ENCODE peak calls at places on chromosome 22, in ten cellular contexts. One of them, this sample, is unnamed.

GRCh38 chr22:19743081-19743480 is 17.5 kb upstream of the TBX1 start:
- DNase-seq in progenitor cell of endocrine pancreas: no peak
- DNase-seq in Peyer's patch: no peak
- DNase-seq in heart left ventricle: no peak
- DNase-seq in nephron progenitor cell: no peak
- DNase-seq in mucosa of descending colon: no peak
- DNase-seq in foreskin keratinocyte: no peak
- DNase-seq in mammary epithelial cell: no peak
- DNase-seq in left ventricle myocardium inferior: no peak
- DNase-seq in H9: no peak
- DNase-seq in this sample: no peak

GRCh38 chr22:37213218-37213855 is 1.1 kb upstream of the SSTR3 start:
- DNase-seq in progenitor cell of endocrine pancreas: no peak
- DNase-seq in Peyer's patch: peak
- DNase-seq in heart left ventricle: no peak
- DNase-seq in nephron progenitor cell: no peak
- DNase-seq in mucosa of descending colon: no peak
- DNase-seq in foreskin keratinocyte: no peak
- DNase-seq in mammary epithelial cell: no peak
- DNase-seq in left ventricle myocardium inferior: no peak
- DNase-seq in H9: no peak
- DNase-seq in this sample: no peak

GRCh38 chr22:23801886-23802377 is 15.2 kb downstream of the SMARCB1 start:
- DNase-seq in progenitor cell of endocrine pancreas: no peak
- DNase-seq in Peyer's patch: peak
- DNase-seq in heart left ventricle: no peak
- DNase-seq in nephron progenitor cell: no peak
- DNase-seq in mucosa of descending colon: peak
- DNase-seq in foreskin keratinocyte: no peak
- DNase-seq in mammary epithelial cell: no peak
- DNase-seq in left ventricle myocardium inferior: no peak
- DNase-seq in H9: no peak
- DNase-seq in this sample: no peak

GRCh38 chr22:44727148-44727547 is 25.1 kb downstream of the PRR5 start:
- DNase-seq in progenitor cell of endocrine pancreas: no peak
- DNase-seq in Peyer's patch: no peak
- DNase-seq in heart left ventricle: no peak
- DNase-seq in nephron progenitor cell: no peak
- DNase-seq in mucosa of descending colon: no peak
- DNase-seq in foreskin keratinocyte: no peak
- DNase-seq in mammary epithelial cell: no peak
- DNase-seq in left ventricle myocardium inferior: no peak
- DNase-seq in H9: no peak
- DNase-seq in this sample: no peak

GRCh38 chr22:50326225-50326958 is 420 bp downstream of the DENND6B start:
- DNase-seq in progenitor cell of endocrine pancreas: no peak
- DNase-seq in Peyer's patch: no peak
- DNase-seq in heart left ventricle: no peak
- DNase-seq in nephron progenitor cell: no peak
- DNase-seq in mucosa of descending colon: peak
- DNase-seq in foreskin keratinocyte: no peak
- DNase-seq in mammary epithelial cell: no peak
- DNase-seq in left ventricle myocardium inferior: no peak
- DNase-seq in H9: no peak
- DNase-seq in this sample: no peak

GRCh38 chr22:36349726-36350125 is 38.0 kb downstream of the MYH9 start:
- DNase-seq in progenitor cell of endocrine pancreas: no peak
- DNase-seq in Peyer's patch: no peak
- DNase-seq in heart left ventricle: no peak
- DNase-seq in nephron progenitor cell: no peak
- DNase-seq in mucosa of descending colon: no peak
- DNase-seq in foreskin keratinocyte: no peak
- DNase-seq in mammary epithelial cell: no peak
- DNase-seq in left ventricle myocardium inferior: no peak
- DNase-seq in H9: no peak
- DNase-seq in this sample: no peak

GRCh38 chr22:34427436-34427835 is 507.2 kb upstream of the LARGE1 start:
- DNase-seq in progenitor cell of endocrine pancreas: no peak
- DNase-seq in Peyer's patch: no peak
- DNase-seq in heart left ventricle: no peak
- DNase-seq in nephron progenitor cell: no peak
- DNase-seq in mucosa of descending colon: no peak
- DNase-seq in foreskin keratinocyte: peak
- DNase-seq in mammary epithelial cell: peak
- DNase-seq in left ventricle myocardium inferior: no peak
- DNase-seq in H9: no peak
- DNase-seq in this sample: no peak

GRCh38 chr22:44486538-44486937 is 11.5 kb downstream of the RTL6 start:
- DNase-seq in progenitor cell of endocrine pancreas: no peak
- DNase-seq in Peyer's patch: no peak
- DNase-seq in heart left ventricle: no peak
- DNase-seq in nephron progenitor cell: no peak
- DNase-seq in mucosa of descending colon: no peak
- DNase-seq in foreskin keratinocyte: no peak
- DNase-seq in mammary epithelial cell: no peak
- DNase-seq in left ventricle myocardium inferior: no peak
- DNase-seq in H9: no peak
- DNase-seq in this sample: no peak

GRCh38 chr22:42895087-42895486 is 38.0 kb upstream of the ARFGAP3 start:
- DNase-seq in progenitor cell of endocrine pancreas: no peak
- DNase-seq in Peyer's patch: no peak
- DNase-seq in heart left ventricle: no peak
- DNase-seq in nephron progenitor cell: no peak
- DNase-seq in mucosa of descending colon: no peak
- DNase-seq in foreskin keratinocyte: no peak
- DNase-seq in mammary epithelial cell: no peak
- DNase-seq in left ventricle myocardium inferior: no peak
- DNase-seq in H9: no peak
- DNase-seq in this sample: no peak

GRCh38 chr22:18078329-18079041 is 695 bp downstream of the PEX26 start:
- DNase-seq in progenitor cell of endocrine pancreas: peak
- DNase-seq in Peyer's patch: peak
- DNase-seq in heart left ventricle: no peak
- DNase-seq in nephron progenitor cell: peak
- DNase-seq in mucosa of descending colon: peak
- DNase-seq in foreskin keratinocyte: no peak
- DNase-seq in mammary epithelial cell: peak
- DNase-seq in left ventricle myocardium inferior: no peak
- DNase-seq in H9: peak
- DNase-seq in this sample: no peak

GRCh38 chr22:23110922-23111527 is 30.8 kb downstream of the RSPH14 start:
- DNase-seq in progenitor cell of endocrine pancreas: no peak
- DNase-seq in Peyer's patch: no peak
- DNase-seq in heart left ventricle: no peak
- DNase-seq in nephron progenitor cell: no peak
- DNase-seq in mucosa of descending colon: no peak
- DNase-seq in foreskin keratinocyte: no peak
- DNase-seq in mammary epithelial cell: no peak
- DNase-seq in left ventricle myocardium inferior: no peak
- DNase-seq in H9: no peak
- DNase-seq in this sample: no peak

GRCh38 chr22:39396797-39397195 is 2.8 kb upstream of the TAB1 start:
- DNase-seq in progenitor cell of endocrine pancreas: no peak
- DNase-seq in Peyer's patch: no peak
- DNase-seq in heart left ventricle: peak
- DNase-seq in nephron progenitor cell: no peak
- DNase-seq in mucosa of descending colon: peak
- DNase-seq in foreskin keratinocyte: no peak
- DNase-seq in mammary epithelial cell: no peak
- DNase-seq in left ventricle myocardium inferior: no peak
- DNase-seq in H9: no peak
- DNase-seq in this sample: no peak
- TF ChIP-seq CTCF in progenitor cell of endocrine pancreas: no peak
- TF ChIP-seq CTCF in Peyer's patch: no peak
- TF ChIP-seq CTCF in heart left ventricle: no peak
- TF ChIP-seq CTCF in nephron progenitor cell: no peak
- TF ChIP-seq CTCF in mucosa of descending colon: no peak
- TF ChIP-seq CTCF in foreskin keratinocyte: no peak
- TF ChIP-seq CTCF in mammary epithelial cell: no peak
- TF ChIP-seq CTCF in left ventricle myocardium inferior: no peak
- TF ChIP-seq CTCF in H9: no peak
- TF ChIP-seq CTCF in this sample: no peak

GRCh38 chr22:25027052-25027525 is 74.6 kb downstream of the KIAA1671 start:
- DNase-seq in progenitor cell of endocrine pancreas: no peak
- DNase-seq in Peyer's patch: peak
- DNase-seq in heart left ventricle: no peak
- DNase-seq in nephron progenitor cell: no peak
- DNase-seq in mucosa of descending colon: no peak
- DNase-seq in foreskin keratinocyte: no peak
- DNase-seq in mammary epithelial cell: no peak
- DNase-seq in left ventricle myocardium inferior: no peak
- DNase-seq in H9: no peak
- DNase-seq in this sample: no peak

GRCh38 chr22:25029181-25029580 is 76.7 kb downstream of the KIAA1671 start:
- DNase-seq in progenitor cell of endocrine pancreas: no peak
- DNase-seq in Peyer's patch: no peak
- DNase-seq in heart left ventricle: no peak
- DNase-seq in nephron progenitor cell: no peak
- DNase-seq in mucosa of descending colon: no peak
- DNase-seq in foreskin keratinocyte: no peak
- DNase-seq in mammary epithelial cell: no peak
- DNase-seq in left ventricle myocardium inferior: no peak
- DNase-seq in H9: no peak
- DNase-seq in this sample: no peak

GRCh38 chr22:25027552-25027951 is 75.0 kb downstream of the KIAA1671 start:
- DNase-seq in progenitor cell of endocrine pancreas: no peak
- DNase-seq in Peyer's patch: peak
- DNase-seq in heart left ventricle: no peak
- DNase-seq in nephron progenitor cell: no peak
- DNase-seq in mucosa of descending colon: no peak
- DNase-seq in foreskin keratinocyte: no peak
- DNase-seq in mammary epithelial cell: peak
- DNase-seq in left ventricle myocardium inferior: no peak
- DNase-seq in H9: no peak
- DNase-seq in this sample: no peak

GRCh38 chr22:25028841-25029141 is 76.3 kb downstream of the KIAA1671 start:
- DNase-seq in progenitor cell of endocrine pancreas: no peak
- DNase-seq in Peyer's patch: no peak
- DNase-seq in heart left ventricle: no peak
- DNase-seq in nephron progenitor cell: no peak
- DNase-seq in mucosa of descending colon: no peak
- DNase-seq in foreskin keratinocyte: no peak
- DNase-seq in mammary epithelial cell: no peak
- DNase-seq in left ventricle myocardium inferior: no peak
- DNase-seq in H9: no peak
- DNase-seq in this sample: no peak

GRCh38 chr22:25027959-25028840 is 75.7 kb downstream of the KIAA1671 start:
- DNase-seq in progenitor cell of endocrine pancreas: no peak
- DNase-seq in Peyer's patch: peak
- DNase-seq in heart left ventricle: no peak
- DNase-seq in nephron progenitor cell: peak
- DNase-seq in mucosa of descending colon: peak
- DNase-seq in foreskin keratinocyte: no peak
- DNase-seq in mammary epithelial cell: no peak
- DNase-seq in left ventricle myocardium inferior: peak
- DNase-seq in H9: peak
- DNase-seq in this sample: no peak
- TF ChIP-seq CTCF in progenitor cell of endocrine pancreas: peak
- TF ChIP-seq CTCF in Peyer's patch: no peak
- TF ChIP-seq CTCF in heart left ventricle: peak
- TF ChIP-seq CTCF in nephron progenitor cell: peak
- TF ChIP-seq CTCF in mucosa of descending colon: no peak
- TF ChIP-seq CTCF in foreskin keratinocyte: peak
- TF ChIP-seq CTCF in mammary epithelial cell: peak
- TF ChIP-seq CTCF in left ventricle myocardium inferior: peak
- TF ChIP-seq CTCF in H9: peak
- TF ChIP-seq CTCF in this sample: peak

DNA sequence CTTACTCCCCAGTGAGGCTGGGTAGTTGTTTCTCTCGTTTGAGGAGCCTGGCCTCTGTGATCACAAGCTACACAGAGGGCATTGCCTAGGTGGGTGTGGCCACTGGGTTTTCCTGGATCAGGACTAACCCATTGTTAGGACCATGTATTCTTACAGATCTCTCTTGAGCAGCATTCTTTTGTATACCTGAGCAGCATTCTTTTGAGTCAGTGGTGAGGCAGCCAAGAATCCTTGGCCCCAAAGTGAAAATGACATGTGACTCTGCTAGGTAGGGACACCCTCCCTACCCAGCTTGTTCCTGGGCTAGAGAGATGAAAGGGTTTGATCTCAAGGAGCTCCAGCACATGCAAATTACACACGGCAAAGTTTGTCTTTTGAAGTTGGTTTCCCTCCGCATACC is 55.1 kb upstream of the HORMAD2 start:
- DNase-seq in progenitor cell of endocrine pancreas: no peak
- DNase-seq in Peyer's patch: no peak
- DNase-seq in heart left ventricle: no peak
- DNase-seq in nephron progenitor cell: no peak
- DNase-seq in mucosa of descending colon: no peak
- DNase-seq in foreskin keratinocyte: no peak
- DNase-seq in mammary epithelial cell: no peak
- DNase-seq in left ventricle myocardium inferior: no peak
- DNase-seq in H9: no peak
- DNase-seq in this sample: no peak
- TF ChIP-seq CTCF in progenitor cell of endocrine pancreas: no peak
- TF ChIP-seq CTCF in Peyer's patch: no peak
- TF ChIP-seq CTCF in heart left ventricle: no peak
- TF ChIP-seq CTCF in nephron progenitor cell: no peak
- TF ChIP-seq CTCF in mucosa of descending colon: no peak
- TF ChIP-seq CTCF in foreskin keratinocyte: no peak
- TF ChIP-seq CTCF in mammary epithelial cell: no peak
- TF ChIP-seq CTCF in left ventricle myocardium inferior: no peak
- TF ChIP-seq CTCF in H9: no peak
- TF ChIP-seq CTCF in this sample: no peak

GRCh38 chr22:46074771-46075551 is 75.4 kb upstream of the PPARA start:
- DNase-seq in progenitor cell of endocrine pancreas: no peak
- DNase-seq in Peyer's patch: peak
- DNase-seq in heart left ventricle: peak
- DNase-seq in nephron progenitor cell: no peak
- DNase-seq in mucosa of descending colon: peak
- DNase-seq in foreskin keratinocyte: no peak
- DNase-seq in mammary epithelial cell: peak
- DNase-seq in left ventricle myocardium inferior: peak
- DNase-seq in H9: no peak
- DNase-seq in this sample: no peak
- TF ChIP-seq CTCF in progenitor cell of endocrine pancreas: no peak
- TF ChIP-seq CTCF in Peyer's patch: no peak
- TF ChIP-seq CTCF in heart left ventricle: no peak
- TF ChIP-seq CTCF in nephron progenitor cell: no peak
- TF ChIP-seq CTCF in mucosa of descending colon: no peak
- TF ChIP-seq CTCF in foreskin keratinocyte: no peak
- TF ChIP-seq CTCF in mammary epithelial cell: no peak
- TF ChIP-seq CTCF in left ventricle myocardium inferior: no peak
- TF ChIP-seq CTCF in H9: no peak
- TF ChIP-seq CTCF in this sample: no peak

GRCh38 chr22:31490496-31490925 is 869 bp upstream of the EIF4ENIF1 start:
- DNase-seq in progenitor cell of endocrine pancreas: peak
- DNase-seq in Peyer's patch: peak
- DNase-seq in heart left ventricle: peak
- DNase-seq in nephron progenitor cell: peak
- DNase-seq in mucosa of descending colon: peak
- DNase-seq in foreskin keratinocyte: peak
- DNase-seq in mammary epithelial cell: peak
- DNase-seq in left ventricle myocardium inferior: peak
- DNase-seq in H9: peak
- DNase-seq in this sample: no peak
- TF ChIP-seq CTCF in progenitor cell of endocrine pancreas: no peak
- TF ChIP-seq CTCF in Peyer's patch: no peak
- TF ChIP-seq CTCF in heart left ventricle: no peak
- TF ChIP-seq CTCF in nephron progenitor cell: no peak
- TF ChIP-seq CTCF in mucosa of descending colon: no peak
- TF ChIP-seq CTCF in foreskin keratinocyte: no peak
- TF ChIP-seq CTCF in mammary epithelial cell: no peak
- TF ChIP-seq CTCF in left ventricle myocardium inferior: peak
- TF ChIP-seq CTCF in H9: no peak
- TF ChIP-seq CTCF in this sample: peak

This sample was measured in osteocyte.